ENCODE peak calls at places on chromosomes 4 and X, in seven cellular contexts. U, K, O, H, D, C and T are unnamed samples.

GRCh38 chrX:153697924-153698865 is 10.5 kb downstream of the SLC6A8 start:
- DNase-seq in O (no peak), H (no peak), U (no peak), K (no peak), D (no peak), C (no peak), T (no peak)

GRCh38 chr4:4752576-4753401 is 106.7 kb upstream of the MSX1 start:
- DNase-seq in C (no peak), K (no peak), H (no peak), O (no peak), U (no peak), D (no peak), T (no peak)

GRCh38 chr4:28267166-28267565 is 1406.5 kb downstream of the STIM2 start:
- DNase-seq in H (no peak), O (no peak), C (no peak), D (no peak), U (no peak), K (no peak), T (no peak)

GRCh38 chr4:149741186-149741831 is 74.3 kb downstream of the IQCM start:
- DNase-seq in O (no peak), K (no peak), U (no peak), C (no peak), H (no peak), D (no peak), T (no peak)

GRCh38 chrX:68061206-68061535 is 372.1 kb downstream of the OPHN1 start:
- DNase-seq in O (peak), H (no peak), K (no peak), U (no peak), D (no peak), C (no peak), T (no peak)

GRCh38 chr4:82865592-82865991 is 25.4 kb downstream of the SEC31A start:
- DNase-seq in H (no peak), C (peak), O (no peak), D (peak), U (no peak), K (no peak), T (no peak)

GRCh38 chr4:36773467-36773866 is 471.1 kb upstream of the NWD2 start:
- DNase-seq in H (no peak), C (no peak), O (no peak), D (no peak), K (no peak), U (no peak), T (no peak)

GRCh38 chr4:25032126-25032525 is 1.4 kb upstream of the LGI2 start:
- DNase-seq in D (no peak), K (no peak), C (no peak), O (no peak), H (no peak), U (no peak), T (no peak)

GRCh38 chr4:95533254-95533653 is 15.5 kb downstream of the UNC5C start:
- DNase-seq in K (no peak), H (no peak), O (no peak), D (no peak), C (no peak), U (no peak), T (no peak)

GRCh38 chrX:38563006-38563405 is 1.7 kb downstream of the TSPAN7 start:
- DNase-seq in H (no peak), D (no peak), U (no peak), C (peak), O (no peak), K (no peak), T (no peak)

GRCh38 chrX:153519569-153520285 is 2.3 kb downstream of the ATP2B3 start:
- DNase-seq in O (no peak), D (no peak), C (no peak), U (no peak), K (no peak), H (no peak), T (no peak)

GRCh38 chr4:174133525-174133924 is 149.9 kb downstream of the FBXO8 start:
- DNase-seq in D (no peak), K (no peak), C (no peak), O (no peak), H (no peak), U (no peak), T (no peak)

GRCh38 chr4:87872043-87872442 is 39.3 kb downstream of the MEPE start:
- DNase-seq in C (no peak), U (no peak), K (no peak), H (no peak), D (no peak), O (no peak), T (no peak)

DNA sequence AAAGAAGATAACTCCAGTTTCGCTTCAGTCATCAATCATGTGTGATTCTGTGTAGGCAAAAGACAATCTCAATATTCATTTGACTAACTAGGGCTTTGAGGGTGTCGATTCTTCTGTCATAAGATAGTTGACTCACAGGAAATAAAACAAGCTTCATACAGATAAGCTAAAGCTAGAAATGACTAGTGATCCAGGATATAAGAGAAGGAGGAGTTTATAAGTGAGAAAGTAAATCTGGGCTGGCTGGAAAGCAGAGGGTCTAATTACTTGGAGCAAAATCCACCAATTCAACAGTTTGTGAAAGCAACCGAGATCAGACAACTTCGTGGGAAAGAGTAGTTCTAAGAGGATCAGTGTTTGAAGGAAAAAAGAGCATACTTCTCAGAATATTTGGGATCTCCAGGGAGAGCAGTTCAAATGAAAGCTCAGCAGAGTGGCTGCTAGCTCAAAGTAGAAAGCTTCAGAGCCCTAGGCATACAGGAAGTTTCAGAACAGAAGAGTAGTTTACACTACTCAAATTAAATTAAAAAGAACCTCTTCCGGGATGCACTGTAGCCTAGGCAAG is 429.3 kb downstream of the INPP4B start:
- DNase-seq in C (no peak), U (no peak), O (no peak), H (no peak), D (no peak), K (no peak), T (no peak)
- H3K27ac ChIP-seq in C (no peak), U (no peak), O (no peak), H (peak), D (no peak), K (peak), T (no peak)

DNA sequence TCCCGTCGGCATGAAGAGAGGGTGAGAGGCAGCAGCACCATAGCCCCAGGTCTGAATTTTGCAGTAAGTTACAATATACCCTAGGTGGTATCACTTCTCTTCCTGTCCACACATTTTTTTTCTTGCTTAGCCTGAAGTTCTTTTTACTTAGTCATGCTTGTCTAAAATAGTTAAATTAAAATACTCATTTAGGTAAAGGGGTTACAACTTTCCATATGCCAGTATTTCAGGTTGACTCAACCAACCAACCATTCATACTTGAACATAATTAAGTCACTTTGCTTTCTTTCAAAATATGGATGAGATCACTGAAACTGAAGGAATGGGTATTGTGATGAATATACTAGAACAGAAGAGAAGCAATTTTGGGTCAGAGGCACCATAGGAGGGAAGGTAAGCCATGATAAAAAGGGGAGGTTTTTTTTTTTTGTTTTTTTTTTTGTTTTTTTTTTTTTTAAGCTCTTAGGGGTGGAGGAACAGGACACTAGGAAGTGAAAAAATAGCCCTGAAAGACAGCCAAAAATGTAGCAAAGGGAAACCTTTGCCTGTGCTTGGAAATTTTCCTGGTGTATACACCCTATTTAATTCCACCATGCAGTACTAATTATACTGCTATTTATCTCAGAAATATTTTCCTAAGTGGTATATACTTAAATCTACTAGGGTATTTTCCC is 41.8 kb downstream of the RPS6KA3 start:
- DNase-seq in K (no peak), C (no peak), O (no peak), D (no peak), H (no peak), U (no peak), T (no peak)
- TF ChIP-seq CTCF in K (no peak), C (no peak), O (no peak), D (no peak), H (no peak), U (no peak), T (no peak)

GRCh38 chrX:55488268-55488558 is 1.4 kb downstream of the USP51 start:
- DNase-seq in U (no peak), H (no peak), C (no peak), O (no peak), K (no peak), D (no peak), T (no peak)
- H3K4me3 ChIP-seq in U (peak), H (peak), C (peak), O (no peak), K (peak), D (peak), T (peak)

GRCh38 chr4:42460043-42460442 is 62.8 kb downstream of the SHISA3 start:
- DNase-seq in U (no peak), D (no peak), C (peak), H (no peak), K (no peak), O (no peak), T (no peak)

GRCh38 chr4:42452823-42453222 is 55.5 kb downstream of the SHISA3 start:
- DNase-seq in U (no peak), C (no peak), H (no peak), K (no peak), O (no peak), D (no peak), T (no peak)

GRCh38 chr4:42454755-42455154 is 57.5 kb downstream of the SHISA3 start:
- DNase-seq in H (no peak), C (no peak), K (no peak), D (no peak), U (no peak), O (no peak), T (no peak)

GRCh38 chr4:42453612-42454011 is 56.3 kb downstream of the SHISA3 start:
- DNase-seq in U (no peak), H (no peak), O (no peak), C (no peak), K (no peak), D (no peak), T (no peak)

GRCh38 chr4:42458686-42459085 is 61.4 kb downstream of the SHISA3 start:
- DNase-seq in H (no peak), K (no peak), O (no peak), D (no peak), C (no peak), U (no peak), T (no peak)
- H3K27ac ChIP-seq in H (no peak), K (no peak), O (no peak), D (no peak), C (no peak), U (no peak), T (no peak)

GRCh38 chr4:3074846-3075651 is 568 bp downstream of the HTT start:
- DNase-seq in U (peak), C (peak), K (no peak), D (no peak), H (peak), O (peak), T (peak)

GRCh38 chr4:3071811-3072210 is 2.5 kb downstream of the HTT-AS start:
- DNase-seq in O (no peak), D (no peak), C (no peak), H (no peak), U (no peak), K (peak), T (no peak)

GRCh38 chr4:3073158-3074077 is 920 bp downstream of the HTT-AS start:
- DNase-seq in H (peak), D (no peak), O (peak), K (no peak), U (no peak), C (no peak), T (peak)

GRCh38 chr4:3075652-3075981 is 1.1 kb downstream of the HTT start:
- DNase-seq in U (no peak), C (no peak), K (no peak), O (no peak), H (no peak), D (no peak), T (no peak)

DNA sequence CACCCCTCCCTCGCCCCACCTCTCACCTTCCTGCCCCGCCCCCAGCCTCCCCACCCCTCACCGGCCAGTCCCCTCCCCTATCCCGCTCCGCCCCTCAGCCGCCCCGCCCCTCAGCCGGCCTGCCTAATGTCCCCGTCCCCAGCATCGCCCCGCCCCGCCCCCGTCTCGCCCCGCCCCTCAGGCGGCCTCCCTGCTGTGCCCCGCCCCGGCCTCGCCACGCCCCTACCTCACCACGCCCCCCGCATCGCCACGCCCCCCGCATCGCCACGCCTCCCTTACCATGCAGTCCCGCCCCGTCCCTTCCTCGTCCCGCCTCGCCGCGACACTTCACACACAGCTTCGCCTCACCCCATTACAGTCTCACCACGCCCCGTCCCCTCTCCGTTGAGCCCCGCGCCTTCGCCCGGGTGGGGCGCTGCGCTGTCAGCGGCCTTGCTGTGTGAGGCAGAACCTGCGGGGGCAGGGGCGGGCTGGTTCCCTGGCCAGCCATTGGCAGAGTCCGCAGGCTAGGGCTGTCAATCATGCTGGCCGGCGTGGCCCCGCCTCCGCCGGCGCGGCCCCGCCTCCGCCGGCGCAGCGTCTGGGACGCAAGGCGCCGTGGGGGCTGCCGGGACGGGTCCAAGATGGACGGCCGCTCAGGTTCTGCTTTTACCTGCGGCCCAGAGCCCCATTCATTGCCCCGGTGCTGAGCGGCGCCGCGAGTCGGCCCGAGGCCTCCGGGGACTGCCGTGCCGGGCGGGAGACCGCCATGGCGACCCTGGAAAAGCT is at the start of the genes HTT and HTT-AS:
- DNase-seq in C (peak), O (peak), U (peak), D (peak), H (peak), K (peak), T (peak)
- TF ChIP-seq CTCF in C (peak), O (no peak), U (peak), D (peak), H (peak), K (no peak), T (no peak)